ENCODE peak calls at places on chromosome X, in six cellular contexts. One of them, this sample, is unnamed.

GRCh38 chrX:54357414-54358377 is at the start of gene WNK3:
- DNase-seq in activated T-cell treated with anti-CD3 and anti-CD28 coated beads for 1 hour: peak
- DNase-seq in upper lobe of left lung: peak
- DNase-seq in neuronal stem cell: peak
- DNase-seq in AG09309: no peak
- DNase-seq in left cardiac atrium: peak
- DNase-seq in this sample: peak

GRCh38 chrX:122641136-122641535 is 542.9 kb upstream of the GRIA3 start:
- DNase-seq in activated T-cell treated with anti-CD3 and anti-CD28 coated beads for 1 hour: no peak
- DNase-seq in upper lobe of left lung: no peak
- DNase-seq in neuronal stem cell: no peak
- DNase-seq in AG09309: no peak
- DNase-seq in left cardiac atrium: no peak
- DNase-seq in this sample: no peak

GRCh38 chrX:11792461-11793421 is 34.7 kb downstream of the MSL3 start:
- DNase-seq in activated T-cell treated with anti-CD3 and anti-CD28 coated beads for 1 hour: peak
- DNase-seq in upper lobe of left lung: no peak
- DNase-seq in neuronal stem cell: no peak
- DNase-seq in AG09309: no peak
- DNase-seq in left cardiac atrium: no peak
- DNase-seq in this sample: peak

GRCh38 chrX:77793950-77794349 is 7.9 kb upstream of the ATRX start:
- DNase-seq in activated T-cell treated with anti-CD3 and anti-CD28 coated beads for 1 hour: no peak
- DNase-seq in upper lobe of left lung: no peak
- DNase-seq in neuronal stem cell: no peak
- DNase-seq in AG09309: no peak
- DNase-seq in left cardiac atrium: no peak
- DNase-seq in this sample: no peak

GRCh38 chrX:116417968-116418367 is 18.4 kb upstream of the SLC6A14 start:
- DNase-seq in activated T-cell treated with anti-CD3 and anti-CD28 coated beads for 1 hour: no peak
- DNase-seq in upper lobe of left lung: no peak
- DNase-seq in neuronal stem cell: no peak
- DNase-seq in AG09309: no peak
- DNase-seq in left cardiac atrium: no peak
- DNase-seq in this sample: no peak

GRCh38 chrX:143047511-143047910 is 21.8 kb downstream of the SPANXN4 start:
- DNase-seq in activated T-cell treated with anti-CD3 and anti-CD28 coated beads for 1 hour: no peak
- DNase-seq in upper lobe of left lung: no peak
- DNase-seq in neuronal stem cell: no peak
- DNase-seq in AG09309: no peak
- DNase-seq in left cardiac atrium: no peak
- DNase-seq in this sample: no peak

GRCh38 chrX:112058766-112059165 is 23.8 kb downstream of the TRPC5 start:
- DNase-seq in activated T-cell treated with anti-CD3 and anti-CD28 coated beads for 1 hour: no peak
- DNase-seq in upper lobe of left lung: no peak
- DNase-seq in neuronal stem cell: no peak
- DNase-seq in AG09309: no peak
- DNase-seq in left cardiac atrium: no peak
- DNase-seq in this sample: no peak

GRCh38 chrX:53223955-53224859 is 800 bp downstream of the KDM5C start:
- DNase-seq in activated T-cell treated with anti-CD3 and anti-CD28 coated beads for 1 hour: peak
- DNase-seq in upper lobe of left lung: peak
- DNase-seq in neuronal stem cell: no peak
- DNase-seq in AG09309: peak
- DNase-seq in left cardiac atrium: no peak
- DNase-seq in this sample: peak

GRCh38 chrX:77785400-77785745 is 643 bp downstream of the ATRX start:
- DNase-seq in activated T-cell treated with anti-CD3 and anti-CD28 coated beads for 1 hour: no peak
- DNase-seq in upper lobe of left lung: no peak
- DNase-seq in neuronal stem cell: peak
- DNase-seq in AG09309: no peak
- DNase-seq in left cardiac atrium: no peak
- DNase-seq in this sample: no peak

GRCh38 chrX:124033821-124034220 is 72.3 kb downstream of the STAG2 start:
- DNase-seq in activated T-cell treated with anti-CD3 and anti-CD28 coated beads for 1 hour: no peak
- DNase-seq in upper lobe of left lung: no peak
- DNase-seq in neuronal stem cell: no peak
- DNase-seq in AG09309: no peak
- DNase-seq in left cardiac atrium: no peak
- DNase-seq in this sample: no peak

GRCh38 chrX:39636481-39636880 is 461.3 kb downstream of the BCOR start:
- DNase-seq in activated T-cell treated with anti-CD3 and anti-CD28 coated beads for 1 hour: no peak
- DNase-seq in upper lobe of left lung: no peak
- DNase-seq in neuronal stem cell: no peak
- DNase-seq in AG09309: no peak
- DNase-seq in left cardiac atrium: no peak
- DNase-seq in this sample: no peak

GRCh38 chrX:94361241-94361640 is 687.2 kb downstream of the FAM133A start:
- DNase-seq in activated T-cell treated with anti-CD3 and anti-CD28 coated beads for 1 hour: no peak
- DNase-seq in upper lobe of left lung: no peak
- DNase-seq in neuronal stem cell: no peak
- DNase-seq in AG09309: no peak
- DNase-seq in left cardiac atrium: no peak
- DNase-seq in this sample: no peak

GRCh38 chrX:44669626-44670025 is 127.0 kb upstream of the FUNDC1 start:
- DNase-seq in activated T-cell treated with anti-CD3 and anti-CD28 coated beads for 1 hour: no peak
- DNase-seq in upper lobe of left lung: no peak
- DNase-seq in neuronal stem cell: no peak
- DNase-seq in AG09309: no peak
- DNase-seq in left cardiac atrium: no peak
- DNase-seq in this sample: no peak

GRCh38 chrX:11558972-11559371 is 106.7 kb downstream of the ARHGAP6 start:
- DNase-seq in activated T-cell treated with anti-CD3 and anti-CD28 coated beads for 1 hour: peak
- DNase-seq in upper lobe of left lung: no peak
- DNase-seq in neuronal stem cell: no peak
- DNase-seq in AG09309: no peak
- DNase-seq in left cardiac atrium: no peak
- DNase-seq in this sample: peak

GRCh38 chrX:115603534-115604074 is 42.6 kb downstream of the PLS3 start:
- DNase-seq in activated T-cell treated with anti-CD3 and anti-CD28 coated beads for 1 hour: no peak
- DNase-seq in upper lobe of left lung: no peak
- DNase-seq in neuronal stem cell: no peak
- DNase-seq in AG09309: no peak
- DNase-seq in left cardiac atrium: no peak
- DNase-seq in this sample: no peak

GRCh38 chrX:129831486-129831885 is 12.2 kb downstream of the ZDHHC9 start:
- DNase-seq in activated T-cell treated with anti-CD3 and anti-CD28 coated beads for 1 hour: no peak
- DNase-seq in upper lobe of left lung: no peak
- DNase-seq in neuronal stem cell: no peak
- DNase-seq in AG09309: no peak
- DNase-seq in left cardiac atrium: no peak
- DNase-seq in this sample: no peak

GRCh38 chrX:74284391-74284952 is 19.5 kb upstream of the ZCCHC13 start:
- DNase-seq in activated T-cell treated with anti-CD3 and anti-CD28 coated beads for 1 hour: no peak
- DNase-seq in upper lobe of left lung: no peak
- DNase-seq in neuronal stem cell: no peak
- DNase-seq in AG09309: no peak
- DNase-seq in left cardiac atrium: no peak
- DNase-seq in this sample: no peak

GRCh38 chrX:75337525-75337924 is 63.6 kb downstream of the UPRT start:
- DNase-seq in activated T-cell treated with anti-CD3 and anti-CD28 coated beads for 1 hour: no peak
- DNase-seq in upper lobe of left lung: no peak
- DNase-seq in neuronal stem cell: no peak
- DNase-seq in AG09309: no peak
- DNase-seq in left cardiac atrium: no peak
- DNase-seq in this sample: no peak

GRCh38 chrX:22345884-22346283 is 73.2 kb downstream of the CBLL2 start:
- DNase-seq in activated T-cell treated with anti-CD3 and anti-CD28 coated beads for 1 hour: no peak
- DNase-seq in upper lobe of left lung: no peak
- DNase-seq in neuronal stem cell: no peak
- DNase-seq in AG09309: no peak
- DNase-seq in left cardiac atrium: no peak
- DNase-seq in this sample: no peak

GRCh38 chrX:8139713-8140112 is 31.4 kb downstream of the VCX2 start:
- DNase-seq in activated T-cell treated with anti-CD3 and anti-CD28 coated beads for 1 hour: no peak
- DNase-seq in upper lobe of left lung: no peak
- DNase-seq in neuronal stem cell: no peak
- DNase-seq in AG09309: no peak
- DNase-seq in left cardiac atrium: no peak
- DNase-seq in this sample: no peak

GRCh38 chrX:11944486-11944885 is 186.4 kb downstream of the MSL3 start:
- DNase-seq in activated T-cell treated with anti-CD3 and anti-CD28 coated beads for 1 hour: no peak
- DNase-seq in upper lobe of left lung: no peak
- DNase-seq in neuronal stem cell: peak
- DNase-seq in AG09309: no peak
- DNase-seq in left cardiac atrium: no peak
- DNase-seq in this sample: no peak

GRCh38 chrX:77922768-77923167 is 12.3 kb downstream of the ATP7A start:
- DNase-seq in activated T-cell treated with anti-CD3 and anti-CD28 coated beads for 1 hour: no peak
- DNase-seq in upper lobe of left lung: no peak
- DNase-seq in neuronal stem cell: no peak
- DNase-seq in AG09309: no peak
- DNase-seq in left cardiac atrium: no peak
- DNase-seq in this sample: no peak

GRCh38 chrX:78708171-78708570 is 39.3 kb upstream of the LPAR4 start:
- DNase-seq in activated T-cell treated with anti-CD3 and anti-CD28 coated beads for 1 hour: no peak
- DNase-seq in upper lobe of left lung: no peak
- DNase-seq in neuronal stem cell: no peak
- DNase-seq in AG09309: peak
- DNase-seq in left cardiac atrium: no peak
- DNase-seq in this sample: no peak

GRCh38 chrX:17475820-17476219 is 100.8 kb downstream of the NHS start:
- DNase-seq in activated T-cell treated with anti-CD3 and anti-CD28 coated beads for 1 hour: no peak
- DNase-seq in upper lobe of left lung: no peak
- DNase-seq in neuronal stem cell: no peak
- DNase-seq in AG09309: no peak
- DNase-seq in left cardiac atrium: no peak
- DNase-seq in this sample: no peak

GRCh38 chrX:18833071-18833731 is 125.8 kb downstream of the PPEF1 start:
- DNase-seq in activated T-cell treated with anti-CD3 and anti-CD28 coated beads for 1 hour: no peak
- DNase-seq in upper lobe of left lung: no peak
- DNase-seq in neuronal stem cell: no peak
- DNase-seq in AG09309: peak
- DNase-seq in left cardiac atrium: peak
- DNase-seq in this sample: no peak

GRCh38 chrX:129534816-129535578 is 5.1 kb upstream of the OCRL start:
- DNase-seq in activated T-cell treated with anti-CD3 and anti-CD28 coated beads for 1 hour: no peak
- DNase-seq in upper lobe of left lung: no peak
- DNase-seq in neuronal stem cell: no peak
- DNase-seq in AG09309: no peak
- DNase-seq in left cardiac atrium: no peak
- DNase-seq in this sample: no peak

GRCh38 chrX:1673337-1673736 is 58.5 kb downstream of the ASMT start:
- DNase-seq in activated T-cell treated with anti-CD3 and anti-CD28 coated beads for 1 hour: peak
- DNase-seq in upper lobe of left lung: no peak
- DNase-seq in neuronal stem cell: no peak
- DNase-seq in AG09309: no peak
- DNase-seq in left cardiac atrium: no peak
- DNase-seq in this sample: no peak

GRCh38 chrX:131366387-131366786 is 77.3 kb upstream of the IGSF1 start:
- DNase-seq in activated T-cell treated with anti-CD3 and anti-CD28 coated beads for 1 hour: no peak
- DNase-seq in upper lobe of left lung: no peak
- DNase-seq in neuronal stem cell: no peak
- DNase-seq in AG09309: no peak
- DNase-seq in left cardiac atrium: no peak
- DNase-seq in this sample: no peak

GRCh38 chrX:115616943-115617563 is 56.1 kb downstream of the PLS3 start:
- DNase-seq in activated T-cell treated with anti-CD3 and anti-CD28 coated beads for 1 hour: no peak
- DNase-seq in upper lobe of left lung: no peak
- DNase-seq in neuronal stem cell: no peak
- DNase-seq in AG09309: peak
- DNase-seq in left cardiac atrium: no peak
- DNase-seq in this sample: no peak

GRCh38 chrX:44092778-44093177 is 119.6 kb upstream of the NDP start:
- DNase-seq in activated T-cell treated with anti-CD3 and anti-CD28 coated beads for 1 hour: no peak
- DNase-seq in upper lobe of left lung: no peak
- DNase-seq in neuronal stem cell: no peak
- DNase-seq in AG09309: no peak
- DNase-seq in left cardiac atrium: no peak
- DNase-seq in this sample: no peak

GRCh38 chrX:103779156-103779555 is 2.5 kb downstream of the PLP1 start:
- DNase-seq in activated T-cell treated with anti-CD3 and anti-CD28 coated beads for 1 hour: no peak
- DNase-seq in upper lobe of left lung: no peak
- DNase-seq in neuronal stem cell: no peak
- DNase-seq in AG09309: no peak
- DNase-seq in left cardiac atrium: no peak
- DNase-seq in this sample: no peak

GRCh38 chrX:155027509-155028066 is 944 bp downstream of the FUNDC2 start:
- DNase-seq in activated T-cell treated with anti-CD3 and anti-CD28 coated beads for 1 hour: no peak
- DNase-seq in upper lobe of left lung: no peak
- DNase-seq in neuronal stem cell: no peak
- DNase-seq in AG09309: peak
- DNase-seq in left cardiac atrium: no peak
- DNase-seq in this sample: no peak

GRCh38 chrX:13692771-13693231 is 3.9 kb downstream of the RAB9A start:
- DNase-seq in activated T-cell treated with anti-CD3 and anti-CD28 coated beads for 1 hour: no peak
- DNase-seq in upper lobe of left lung: no peak
- DNase-seq in neuronal stem cell: no peak
- DNase-seq in AG09309: no peak
- DNase-seq in left cardiac atrium: no peak
- DNase-seq in this sample: no peak

GRCh38 chrX:9282325-9282724 is 182.5 kb upstream of the TBL1X start:
- DNase-seq in activated T-cell treated with anti-CD3 and anti-CD28 coated beads for 1 hour: no peak
- DNase-seq in upper lobe of left lung: no peak
- DNase-seq in neuronal stem cell: no peak
- DNase-seq in AG09309: no peak
- DNase-seq in left cardiac atrium: no peak
- DNase-seq in this sample: no peak

GRCh38 chrX:101359966-101360365 is 11.4 kb upstream of the TIMM8A start:
- DNase-seq in activated T-cell treated with anti-CD3 and anti-CD28 coated beads for 1 hour: no peak
- DNase-seq in upper lobe of left lung: no peak
- DNase-seq in neuronal stem cell: no peak
- DNase-seq in AG09309: no peak
- DNase-seq in left cardiac atrium: no peak
- DNase-seq in this sample: no peak

GRCh38 chrX:134782796-134783195 is 124.5 kb upstream of the PLAC1 start:
- DNase-seq in activated T-cell treated with anti-CD3 and anti-CD28 coated beads for 1 hour: no peak
- DNase-seq in upper lobe of left lung: no peak
- DNase-seq in neuronal stem cell: no peak
- DNase-seq in AG09309: no peak
- DNase-seq in left cardiac atrium: no peak
- DNase-seq in this sample: no peak

This sample was measured in activated effector memory CD4-positive, alpha-beta T cell treated with Interleukin-2 at 50 U/mL for 16 hours.